ENCODE peak calls at places on chromosomes 6 and 20, in seven cellular contexts. P is transverse colon, S is HCT116, L is body of pancreas, Z is heart left ventricle, E is ovary, Q is right lobe of liver. T is an unnamed sample.

GRCh38 chr6:50850223-50850751 is 31.6 kb downstream of the TFAP2B start:
- DNase-seq in Q (no peak), L (peak), E (no peak), P (no peak), Z (no peak), S (no peak), T (peak)

GRCh38 chr20:60087563-60088105 is 129.4 kb downstream of the CDH26 start:
- DNase-seq in E (no peak), Z (peak), S (no peak), Q (no peak), L (no peak), P (no peak), T (no peak)

GRCh38 chr6:151107897-151108427 is 131.8 kb upstream of the AKAP12 start:
- DNase-seq in S (no peak), L (no peak), E (no peak), P (no peak), Z (no peak), Q (no peak), T (no peak)

GRCh38 chr6:131134950-131135243 is 370 bp upstream of the AKAP7 start:
- DNase-seq in Q (no peak), L (no peak), S (no peak), P (no peak), Z (no peak), E (no peak), T (no peak)

GRCh38 chr6:104161960-104162669 is 697.6 kb downstream of the HACE1 start:
- DNase-seq in Q (no peak), P (no peak), S (peak), E (no peak), L (no peak), Z (no peak), T (no peak)

GRCh38 chr6:11350294-11350693 is 117.8 kb upstream of the NEDD9 start:
- DNase-seq in S (no peak), Q (peak), L (no peak), E (no peak), Z (no peak), P (no peak), T (peak)

GRCh38 chr6:109008951-109009760 is 85.5 kb downstream of the SESN1 start:
- DNase-seq in Z (peak), S (peak), E (peak), P (peak), Q (peak), L (peak), T (peak)

GRCh38 chr6:106973018-106973840 is 1.3 kb downstream of the CD24 start:
- DNase-seq in Q (peak), P (peak), L (peak), E (no peak), Z (peak), S (no peak), T (no peak)

GRCh38 chr6:31702421-31702818 is 704 bp downstream of the ABHD16A start:
- DNase-seq in E (no peak), Z (no peak), S (no peak), L (no peak), Q (no peak), P (no peak), T (peak)

GRCh38 chr20:5141615-5142014 is 14.8 kb downstream of the CDS2 start:
- DNase-seq in L (no peak), Q (no peak), E (no peak), P (no peak), S (no peak), Z (no peak), T (no peak)

GRCh38 chr20:5480824-5481600 is 164.3 kb upstream of the PROKR2 start:
- DNase-seq in Z (no peak), S (no peak), Q (no peak), L (no peak), E (no peak), P (peak), T (no peak)

GRCh38 chr6:5471637-5472430 is 210.5 kb downstream of the FARS2 start:
- DNase-seq in S (no peak), Z (no peak), L (no peak), E (no peak), Q (no peak), P (no peak), T (no peak)

GRCh38 chr6:78363688-78364087 is 503.7 kb upstream of the IRAK1BP1 start:
- DNase-seq in S (no peak), L (no peak), P (no peak), Z (no peak), Q (no peak), E (no peak), T (no peak)

GRCh38 chr6:106119991-106120390 is 33.9 kb downstream of the PRDM1 start:
- DNase-seq in Z (no peak), P (no peak), L (no peak), Q (no peak), S (no peak), E (no peak), T (no peak)

GRCh38 chr6:31350973-31351733 is 5.8 kb downstream of the HLA-B start:
- DNase-seq in Z (no peak), Q (no peak), L (no peak), P (no peak), S (no peak), E (no peak), T (no peak)

GRCh38 chr20:38843346-38843745 is 37.8 kb downstream of the PPP1R16B start:
- DNase-seq in Z (no peak), Q (no peak), S (no peak), L (no peak), E (no peak), P (no peak), T (no peak)

GRCh38 chr6:47135772-47136171 is 93.6 kb upstream of the ADGRF1 start:
- DNase-seq in Q (no peak), E (no peak), S (peak), P (no peak), Z (no peak), L (peak), T (peak)

GRCh38 chr6:31871068-31871659 is 7.6 kb downstream of the SLC44A4 start:
- DNase-seq in L (no peak), P (no peak), S (no peak), Q (no peak), E (no peak), Z (no peak), T (no peak)

GRCh38 chr6:126696921-126697693 is 357.2 kb downstream of the CENPW start:
- DNase-seq in L (no peak), P (no peak), S (no peak), Z (no peak), Q (peak), E (no peak), T (no peak)

GRCh38 chr6:14207493-14207892 is 89.9 kb downstream of the CD83 start:
- DNase-seq in Z (no peak), L (no peak), Q (no peak), P (peak), S (no peak), E (no peak), T (no peak)

GRCh38 chr20:63533871-63534393 is 3.2 kb downstream of the PTK6 start:
- DNase-seq in Z (peak), L (peak), Q (no peak), S (no peak), E (no peak), P (peak), T (no peak)

GRCh38 chr6:163356324-163356723 is 58.2 kb upstream of the QKI start:
- DNase-seq in E (no peak), L (no peak), Q (no peak), S (no peak), Z (peak), P (no peak), T (peak)

GRCh38 chr6:133348846-133349245 is 107.7 kb downstream of the EYA4 start:
- DNase-seq in S (no peak), P (no peak), E (no peak), Q (no peak), L (no peak), Z (no peak), T (no peak)

GRCh38 chr6:133350928-133351327 is 109.8 kb downstream of the EYA4 start:
- DNase-seq in Z (no peak), S (no peak), P (no peak), L (no peak), E (no peak), Q (no peak), T (no peak)

GRCh38 chr6:133353061-133353460 is 111.9 kb downstream of the EYA4 start:
- DNase-seq in L (no peak), E (no peak), S (no peak), Z (no peak), P (no peak), Q (no peak), T (no peak)

GRCh38 chr6:133355922-133356321 is 114.8 kb downstream of the EYA4 start:
- DNase-seq in L (no peak), E (no peak), S (no peak), Q (no peak), Z (no peak), P (no peak), T (no peak)

GRCh38 chr6:133352046-133352445 is 110.9 kb downstream of the EYA4 start:
- DNase-seq in L (no peak), S (no peak), P (no peak), E (no peak), Q (no peak), Z (no peak), T (no peak)
- TF ChIP-seq POLR2A in L (no peak), S (no peak), P (no peak), E (no peak), Q (no peak), Z (no peak), T (no peak)

DNA sequence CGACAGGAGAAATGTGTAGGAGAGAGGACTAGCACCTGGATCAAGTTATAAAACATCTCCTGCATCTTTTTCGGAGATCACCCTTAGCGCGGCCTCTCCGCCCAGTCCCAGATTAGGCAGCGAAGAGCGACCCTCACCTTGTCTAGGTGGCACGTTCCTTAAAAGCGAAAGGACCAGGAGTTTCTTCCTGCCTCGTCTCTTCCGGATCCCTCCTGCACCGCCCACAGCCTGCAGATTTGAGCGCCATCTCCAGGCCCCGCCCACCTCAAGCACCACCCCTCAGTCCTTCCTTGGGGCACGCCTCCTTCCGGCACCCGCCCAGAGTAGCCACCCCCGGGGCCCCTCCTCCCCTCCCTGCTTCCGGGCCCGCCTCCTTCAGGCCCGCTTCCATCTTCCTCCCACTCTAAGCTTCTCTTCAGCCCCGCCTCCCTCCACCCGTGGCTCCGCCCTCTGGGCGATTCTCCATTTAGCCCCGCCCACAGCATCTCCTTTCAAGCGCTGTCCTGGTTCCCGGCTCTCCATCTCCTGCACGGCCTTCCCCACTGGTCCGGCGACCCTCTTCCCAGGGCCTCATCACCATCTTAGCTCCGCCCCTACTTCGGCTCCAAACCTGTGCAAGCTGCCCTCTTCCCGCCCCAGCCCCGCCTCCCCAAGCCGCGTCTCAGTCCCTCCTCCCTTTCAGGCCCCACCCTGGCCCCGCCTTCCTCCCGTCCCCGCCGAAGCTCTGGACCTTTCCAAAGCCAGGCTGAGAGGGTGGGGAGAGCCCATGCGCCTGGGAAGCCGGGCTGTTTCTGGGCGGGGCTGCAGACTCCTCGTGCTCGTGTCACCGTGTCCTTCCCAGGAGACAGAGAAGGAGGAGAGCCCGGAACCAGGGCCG is 550 bp upstream of the RALY start:
- DNase-seq in S (peak), P (peak), Z (peak), L (peak), E (peak), Q (peak), T (peak)
- TF ChIP-seq POLR2A in S (peak), P (peak), Z (peak), L (peak), E (peak), Q (peak), T (peak)

GRCh38 chr20:50193851-50194830 is 3.5 kb downstream of the CEBPB start:
- DNase-seq in Q (peak), Z (no peak), P (no peak), S (no peak), L (peak), E (peak), T (peak)
- TF ChIP-seq POLR2A in Q (peak), Z (peak), P (no peak), S (no peak), L (no peak), E (peak), T (peak)

GRCh38 chr6:158868122-158868480 is 48.9 kb upstream of the EZR start:
- DNase-seq in Z (no peak), S (no peak), E (no peak), Q (no peak), L (no peak), P (no peak), T (peak)

GRCh38 chr6:158867381-158868121 is 48.4 kb upstream of the EZR start:
- DNase-seq in L (peak), Q (no peak), Z (no peak), E (no peak), P (peak), S (peak), T (no peak)

GRCh38 chr6:158869010-158869603 is 49.9 kb upstream of the EZR start:
- DNase-seq in Z (no peak), P (no peak), Q (no peak), E (no peak), S (peak), L (peak), T (peak)

GRCh38 chr6:158870418-158870957 is 51.3 kb upstream of the EZR start:
- DNase-seq in L (no peak), P (no peak), S (no peak), Q (no peak), Z (no peak), E (no peak), T (no peak)

GRCh38 chr6:158869604-158870417 is 50.6 kb upstream of the EZR start:
- DNase-seq in S (peak), L (peak), Q (peak), Z (peak), P (peak), E (peak), T (peak)
- TF ChIP-seq POLR2A in S (peak), L (peak), Q (no peak), Z (peak), P (peak), E (peak), T (peak)

DNA sequence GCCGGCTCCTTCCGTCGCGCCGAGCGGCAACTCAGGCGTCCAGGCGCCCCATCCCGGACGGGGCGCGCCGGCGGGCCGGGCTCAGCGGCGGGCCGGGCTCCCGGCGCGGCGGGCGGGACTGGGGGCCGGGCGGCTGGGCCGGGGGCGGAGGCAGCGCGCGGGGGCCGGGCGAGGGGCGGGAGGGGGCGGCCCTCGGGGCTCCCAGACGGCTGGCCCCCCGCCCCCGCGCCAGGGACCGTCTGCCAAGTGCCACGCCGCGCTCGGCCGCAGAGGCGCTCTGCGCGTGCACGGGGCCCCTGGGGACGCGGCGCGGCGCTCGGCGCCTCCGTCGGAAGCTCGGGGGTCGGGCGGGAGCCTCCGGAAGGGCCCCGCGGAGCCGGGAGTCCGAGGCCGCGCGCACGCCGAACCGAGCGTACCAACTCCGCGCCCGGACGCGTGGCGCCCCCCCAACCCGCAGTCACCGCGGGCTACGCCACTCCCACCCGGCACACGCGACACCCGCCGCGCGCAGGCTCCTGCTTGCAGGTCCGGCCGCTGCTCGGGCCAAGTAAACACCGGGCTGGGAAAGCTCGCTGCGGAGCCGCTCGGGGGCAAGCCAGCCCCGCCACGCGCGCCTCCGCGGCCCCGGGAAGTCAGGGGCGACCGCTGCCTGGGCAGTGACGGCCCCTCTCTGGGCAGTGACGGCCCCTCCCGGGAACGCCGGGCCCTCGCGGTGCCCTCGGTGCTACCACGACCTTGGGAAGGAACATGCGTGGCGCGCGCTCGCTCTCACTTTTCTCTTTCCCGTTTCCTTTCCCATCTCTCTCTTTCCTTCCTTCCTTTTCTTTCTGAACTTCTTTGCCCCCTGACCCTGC is at the start of gene PREX1:
- DNase-seq in L (peak), Q (peak), P (peak), Z (peak), E (peak), S (no peak), T (peak)
- TF ChIP-seq POLR2A in L (no peak), Q (peak), P (no peak), Z (peak), E (no peak), S (no peak), T (no peak)

GRCh38 chr20:35710884-35711587 is 11.8 kb downstream of the ROMO1 start:
- DNase-seq in E (no peak), P (no peak), Q (no peak), L (no peak), Z (no peak), S (no peak), T (no peak)

GRCh38 chr20:35710039-35710438 is 10.8 kb downstream of the ROMO1 start:
- DNase-seq in P (no peak), S (no peak), Q (no peak), L (no peak), E (no peak), Z (no peak), T (no peak)

GRCh38 chr20:35709269-35709668 is 10.1 kb downstream of the ROMO1 start:
- DNase-seq in E (no peak), Q (no peak), S (no peak), Z (no peak), P (no peak), L (no peak), T (no peak)

GRCh38 chr20:35714127-35714526 is 14.9 kb downstream of the ROMO1 start:
- DNase-seq in S (no peak), E (no peak), Z (no peak), Q (no peak), P (no peak), L (no peak), T (no peak)

GRCh38 chr20:35711588-35712209 is 12.5 kb downstream of the ROMO1 start:
- DNase-seq in Q (no peak), P (no peak), L (no peak), Z (no peak), E (no peak), S (no peak), T (no peak)
- TF ChIP-seq POLR2A in Q (no peak), P (no peak), L (no peak), Z (no peak), E (no peak), S (no peak), T (no peak)

GRCh38 chr6:149449831-149450678 is 34.8 kb downstream of the ZC3H12D start:
- DNase-seq in E (no peak), S (no peak), P (no peak), Z (no peak), L (no peak), Q (peak), T (no peak)

GRCh38 chr6:149449054-149449453 is 35.8 kb downstream of the ZC3H12D start:
- DNase-seq in E (no peak), S (no peak), P (no peak), Z (no peak), L (no peak), Q (no peak), T (no peak)

GRCh38 chr6:149452062-149452939 is 32.5 kb downstream of the ZC3H12D start:
- DNase-seq in P (no peak), L (no peak), S (no peak), E (no peak), Q (peak), Z (no peak), T (no peak)

GRCh38 chr6:149451361-149452061 is 33.3 kb downstream of the ZC3H12D start:
- DNase-seq in Q (no peak), L (no peak), P (peak), Z (peak), S (no peak), E (no peak), T (peak)

GRCh38 chr6:149450679-149451360 is 34.0 kb downstream of the ZC3H12D start:
- DNase-seq in P (peak), E (no peak), Z (peak), S (no peak), Q (peak), L (peak), T (peak)
- TF ChIP-seq POLR2A in P (peak), E (no peak), Z (no peak), S (no peak), Q (no peak), L (no peak), T (no peak)

DNA sequence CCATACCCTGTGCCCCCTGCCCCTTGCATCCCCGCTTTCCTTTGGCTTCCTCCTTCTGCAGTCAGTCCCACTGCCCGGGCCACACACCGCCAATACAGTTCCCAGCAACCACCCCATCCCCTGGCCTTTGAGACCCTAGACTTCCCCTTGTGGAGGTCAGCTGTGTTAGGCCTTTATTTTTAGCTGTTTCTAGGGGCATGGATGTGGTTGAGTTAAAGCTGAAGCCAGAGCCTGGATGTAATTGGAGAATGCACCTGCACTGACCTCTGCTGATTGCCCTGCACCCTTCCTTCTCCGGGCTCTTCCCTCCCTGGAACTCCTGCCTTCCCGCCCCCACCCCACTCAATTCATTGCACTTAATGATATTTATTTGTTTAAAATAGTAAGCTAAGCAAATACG is 33.9 kb downstream of the LYRM2 start:
- DNase-seq in P (no peak), L (no peak), Z (no peak), S (no peak), E (no peak), Q (no peak), T (no peak)
- TF ChIP-seq POLR2A in P (no peak), L (no peak), Z (no peak), S (no peak), E (no peak), Q (no peak), T (no peak)

GRCh38 chr20:31514154-31515071 is at the start of gene HM13:
- DNase-seq in Z (peak), S (peak), P (peak), L (peak), Q (peak), E (peak), T (peak)
- TF ChIP-seq POLR2A in Z (peak), S (peak), P (peak), L (peak), Q (peak), E (peak), T (peak)

T was measured in erythroblast.